ENCODE peak calls at places on chromosomes 5 and 9, in seven cellular contexts. V, M, P, G, A, Z and Y are unnamed samples.

GRCh38 chr9:16154570-16155078 is 601.8 kb downstream of the CCDC171 start:
- DNase-seq in A (no peak), G (peak; percentile 85), Z (peak; percentile 76), P (no peak), M (peak; percentile 78), V (peak; percentile 36), Y (no peak)

GRCh38 chr9:135275163-135275925 is 187.9 kb downstream of the OLFM1 start:
- DNase-seq in G (no peak), A (no peak), Z (no peak), M (no peak), V (no peak), P (no peak), Y (no peak)

GRCh38 chr5:21397693-21398092 is 1409.7 kb upstream of the CDH18 start:
- DNase-seq in A (no peak), V (no peak), G (no peak), P (no peak), M (no peak), Z (no peak), Y (no peak)

GRCh38 chr5:109590799-109591198 is 98.9 kb upstream of the MAN2A1 start:
- DNase-seq in P (no peak), V (no peak), Z (no peak), M (no peak), A (no peak), G (no peak), Y (no peak)

GRCh38 chr9:135590486-135591079 is 29.0 kb downstream of the PAEP start:
- DNase-seq in V (no peak), G (no peak), P (no peak), M (no peak), Z (no peak), A (no peak), Y (no peak)

GRCh38 chr5:33198816-33199215 is 241.9 kb upstream of the TARS1 start:
- DNase-seq in V (no peak), Z (peak; percentile 60), G (no peak), M (no peak), A (no peak), P (no peak), Y (no peak)

GRCh38 chr9:34406219-34406618 is 29.5 kb upstream of the MYORG start:
- DNase-seq in A (no peak), Z (no peak), M (no peak), G (no peak), V (no peak), P (no peak), Y (no peak)

GRCh38 chr9:125690679-125691078 is 16.3 kb downstream of the MAPKAP1 start:
- DNase-seq in P (no peak), V (no peak), M (no peak), A (no peak), G (no peak), Z (peak; percentile 34), Y (no peak)

GRCh38 chr5:93583799-93584530 is 943 bp downstream of the NR2F1 start:
- DNase-seq in A (peak; percentile 56), P (no peak), Z (peak; percentile 57), G (no peak), M (peak; percentile 79), V (no peak), Y (peak; percentile 47)

GRCh38 chr5:160269017-160269416 is 39.7 kb downstream of the FABP6 start:
- DNase-seq in P (no peak), Z (peak; percentile 61), V (no peak), M (no peak), G (no peak), A (peak; percentile 89), Y (peak; percentile 91)

GRCh38 chr5:153658151-153658550 is 167.7 kb downstream of the GRIA1 start:
- DNase-seq in P (peak; percentile 64), G (no peak), V (no peak), M (peak; percentile 35), Z (no peak), A (no peak), Y (no peak)

GRCh38 chr5:133289686-133290367 is 238.0 kb downstream of the HSPA4 start:
- DNase-seq in V (no peak), M (no peak), A (no peak), P (no peak), Z (no peak), G (no peak), Y (no peak)

GRCh38 chr5:107486489-107486888 is 184.2 kb downstream of the EFNA5 start:
- DNase-seq in P (no peak), V (no peak), A (peak; percentile 80), Z (peak; percentile 61), G (no peak), M (no peak), Y (peak; percentile 59)

GRCh38 chr9:16207161-16207560 is 654.3 kb downstream of the CCDC171 start:
- DNase-seq in M (no peak), V (no peak), A (peak; percentile 18), G (no peak), Z (no peak), P (no peak), Y (peak; percentile 74)

GRCh38 chr9:81535542-81536241 is 153.7 kb downstream of the TLE1 start:
- DNase-seq in Z (no peak), A (peak; percentile 93), M (no peak), V (no peak), P (peak; percentile 65), G (no peak), Y (peak; percentile 83)

GRCh38 chr5:119271758-119272730 is 83.8 kb upstream of the TNFAIP8 start:
- DNase-seq in V (no peak), Z (peak; percentile 96), P (no peak), M (no peak), G (no peak), A (no peak), Y (no peak)

GRCh38 chr5:171425596-171426244 is 6.3 kb downstream of the FGF18 start:
- DNase-seq in A (no peak), M (no peak), G (peak; percentile 16), V (no peak), P (no peak), Z (no peak), Y (no peak)
- H2BK5ac ChIP-seq in A (no peak overlapping the region), M (no peak overlapping the region), G (no peak overlapping the region), V (no peak overlapping the region), P (no peak overlapping the region), Z (no peak overlapping the region), Y (no peak overlapping the region)

DNA sequence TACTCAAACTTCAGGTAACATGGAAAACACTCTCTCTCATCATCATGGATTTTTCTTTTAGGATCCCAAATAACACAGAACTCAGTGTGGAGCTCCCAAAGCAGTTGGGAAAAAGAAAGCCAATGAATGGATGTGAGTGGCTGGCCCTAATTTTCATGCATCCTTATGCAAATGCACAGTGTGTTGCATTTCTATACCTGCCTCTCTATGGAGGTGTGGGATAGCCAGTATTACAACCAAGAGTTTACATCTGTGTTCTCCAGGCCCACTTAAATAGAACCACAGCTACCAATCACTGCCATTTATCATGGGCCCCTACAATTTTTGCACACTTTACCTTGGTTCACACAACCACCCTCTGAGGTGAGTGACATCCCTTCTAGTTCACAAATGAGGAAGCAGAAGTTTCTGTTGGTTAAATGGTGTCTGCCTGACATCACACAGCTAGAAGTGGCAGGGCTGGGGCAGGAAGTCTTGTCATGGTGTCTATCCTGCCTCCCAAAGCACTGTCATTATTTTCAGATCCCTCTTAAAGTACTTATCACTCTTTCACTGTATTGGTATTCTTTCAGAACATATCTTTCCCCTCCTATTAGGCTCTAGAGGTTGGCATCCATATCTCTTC is 17.3 kb downstream of the MAMDC2 start:
- DNase-seq in M (no peak), Z (no peak), G (no peak), V (no peak), P (no peak), A (no peak), Y (no peak)
- H2BK5ac ChIP-seq in M (no peak overlapping the region), Z (no peak overlapping the region), G (no peak overlapping the region), V (peak overlapping the region; percentile 22), P (no peak overlapping the region), A (no peak overlapping the region), Y (no peak overlapping the region)

DNA sequence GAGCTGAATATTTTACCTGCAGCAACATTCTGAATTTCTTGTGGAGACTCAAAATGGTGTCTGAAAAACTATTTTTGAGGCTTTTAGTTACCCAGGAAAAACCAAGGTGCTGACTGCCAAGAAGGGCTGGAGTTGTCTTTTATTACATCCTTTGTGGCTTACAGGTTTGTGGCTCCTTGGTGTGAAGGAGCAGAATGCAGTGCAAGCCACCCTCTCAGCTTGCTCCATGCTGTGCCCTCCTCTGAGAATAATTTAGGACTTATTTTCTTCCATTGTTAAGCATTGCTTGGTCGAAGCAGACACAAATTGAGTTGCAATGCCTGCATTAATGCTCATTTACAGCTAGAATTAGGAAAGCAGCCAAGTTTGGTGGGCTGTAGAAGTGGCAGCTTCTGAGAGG is 272.1 kb downstream of the KIF4B start:
- DNase-seq in M (peak; percentile 10), V (no peak), Z (no peak), A (no peak), G (no peak), P (no peak), Y (no peak)
- H2BK5ac ChIP-seq in M (no peak overlapping the region), V (no peak overlapping the region), Z (no peak overlapping the region), A (no peak overlapping the region), G (no peak overlapping the region), P (no peak overlapping the region), Y (no peak overlapping the region)

DNA sequence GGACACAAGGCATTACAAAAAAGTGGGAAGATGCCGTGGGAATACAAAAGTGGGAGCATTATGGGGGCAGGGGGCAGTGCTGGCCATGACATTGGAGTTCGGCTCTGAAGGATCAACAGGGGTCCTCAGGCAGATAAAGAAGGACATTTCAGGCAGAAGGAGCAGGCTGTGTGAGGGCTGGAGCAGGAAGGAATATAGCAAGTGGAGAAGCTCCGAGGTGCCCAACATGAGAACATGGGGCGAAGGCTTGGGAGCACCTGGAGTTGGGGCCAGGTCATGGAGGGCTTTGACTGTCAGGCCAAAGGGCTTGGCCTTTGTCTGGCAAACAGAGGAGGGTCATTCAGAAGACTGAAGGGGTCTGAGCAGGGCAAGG is 2.5 kb downstream of the B4GALT7 start:
- DNase-seq in V (no peak), G (no peak), Z (no peak), A (no peak), P (no peak), M (no peak), Y (no peak)
- H2BK5ac ChIP-seq in V (no peak overlapping the region), G (no peak overlapping the region), Z (no peak overlapping the region), A (no peak overlapping the region), P (no peak overlapping the region), M (no peak overlapping the region), Y (no peak overlapping the region)

GRCh38 chr5:75243510-75243909 is 6.8 kb upstream of the ANKRD31 start:
- DNase-seq in A (no peak), Z (no peak), V (no peak), G (no peak), M (no peak), P (no peak), Y (no peak)

GRCh38 chr5:75245023-75245422 is 8.3 kb upstream of the ANKRD31 start:
- DNase-seq in V (no peak), G (no peak), P (no peak), M (no peak), Z (no peak), A (no peak), Y (no peak)

GRCh38 chr5:75239681-75240080 is 3.0 kb upstream of the ANKRD31 start:
- DNase-seq in Z (peak; percentile 87), M (peak; percentile 91), G (no peak), P (no peak), V (no peak), A (no peak), Y (no peak)

GRCh38 chr5:75243100-75243499 is 6.4 kb upstream of the ANKRD31 start:
- DNase-seq in Z (peak; percentile 79), G (no peak), M (no peak), A (no peak), V (no peak), P (no peak), Y (no peak)

GRCh38 chr5:75242067-75242466 is 5.4 kb upstream of the ANKRD31 start:
- DNase-seq in Z (peak; percentile 51), P (no peak), A (no peak), M (no peak), G (no peak), V (no peak), Y (no peak)
- H2BK5ac ChIP-seq in Z (peak overlapping the region; percentile 61), P (no peak overlapping the region), A (no peak overlapping the region), M (no peak overlapping the region), G (no peak overlapping the region), V (no peak overlapping the region), Y (no peak overlapping the region)

GRCh38 chr5:40499514-40500273 is 180.0 kb upstream of the PTGER4 start:
- DNase-seq in M (no peak), P (no peak), V (no peak), G (no peak), Z (no peak), A (no peak), Y (no peak)
- H2BK5ac ChIP-seq in M (no peak overlapping the region), P (no peak overlapping the region), V (no peak overlapping the region), G (no peak overlapping the region), Z (no peak overlapping the region), A (no peak overlapping the region), Y (no peak overlapping the region)